ENCODE peak calls at places on chromosomes 3 and 15, in four cellular contexts. U is breast epithelium, L is right cardiac atrium, K is esophagus squamous epithelium. O is an unnamed sample.

GRCh38 chr3:21750831-21751391 is at the start of gene ZNF385D:
- DNase-seq in U (peak; percentile 39), L (peak; percentile 82), K (no peak), O (peak; percentile 17)

GRCh38 chr3:38966956-38967795 is 84.6 kb downstream of the SCN11A start:
- DNase-seq in U (no peak), L (no peak), K (no peak), O (no peak)

GRCh38 chr15:87669846-87670245 is 586.7 kb downstream of the NTRK3 start:
- DNase-seq in U (no peak), L (no peak), K (no peak), O (no peak)

GRCh38 chr3:49966233-49966942 is 26.4 kb downstream of the RBM6 start:
- DNase-seq in U (no peak), L (no peak), K (no peak), O (peak; percentile 25)

GRCh38 chr3:180306691-180307090 is 270.0 kb upstream of the PEX5L start:
- DNase-seq in U (no peak), L (no peak), K (no peak), O (no peak)

GRCh38 chr15:72936691-72937679 is 115.3 kb upstream of the NEO1 start:
- DNase-seq in U (no peak), L (no peak), K (no peak), O (no peak)

GRCh38 chr15:74829500-74829899 is 3.1 kb downstream of the CPLX3 start:
- DNase-seq in U (no peak), L (no peak), K (no peak), O (no peak)

GRCh38 chr3:182178488-182179200 is 466.9 kb downstream of the SOX2 start:
- DNase-seq in U (no peak), L (no peak), K (no peak), O (no peak)

GRCh38 chr15:70763120-70763949 is at the start of gene UACA:
- DNase-seq in U (peak; percentile 97), L (peak; percentile 98), K (peak; percentile 46), O (peak; percentile 97)

GRCh38 chr15:57183041-57183440 is 193.3 kb upstream of the CGNL1 start:
- DNase-seq in U (no peak), L (no peak), K (no peak), O (no peak)

GRCh38 chr3:130354430-130354829 is 9.0 kb downstream of the COL6A5 start:
- DNase-seq in U (no peak), L (no peak), K (no peak), O (no peak)

GRCh38 chr15:88695595-88696186 is 56.9 kb downstream of the ISG20 start:
- DNase-seq in U (no peak), L (no peak), K (no peak), O (no peak)
- H3K27me3 ChIP-seq in U (no peaks in the 10 kb centered on the region), L (no peaks in the 10 kb centered on the region), K (no peaks in the 10 kb centered on the region), O (no peaks in the 10 kb centered on the region)

GRCh38 chr15:98551936-98552562 is 96.3 kb upstream of the IGF1R start:
- DNase-seq in U (no peak), L (no peak), K (no peak), O (no peak)
- H3K27me3 ChIP-seq in U (no peaks in the 10 kb centered on the region), L (no peaks in the 10 kb centered on the region), K (no peaks in the 10 kb centered on the region), O (no peaks in the 10 kb centered on the region)

GRCh38 chr15:89366656-89367393 is 32.2 kb upstream of the POLG start:
- DNase-seq in U (no peak), L (no peak), K (no peak), O (no peak)
- H3K27me3 ChIP-seq in U (peaks cover 32% of the 10 kb centered on the region), L (no peaks in the 10 kb centered on the region), K (peaks cover 41% of the 10 kb centered on the region), O (peaks cover 100% of the 10 kb centered on the region)

GRCh38 chr15:84979651-84980050 is 2.0 kb upstream of the PDE8A start:
- DNase-seq in U (no peak), L (peak; percentile 67), K (no peak), O (peak; percentile 82)
- H3K27me3 ChIP-seq in U (no peaks in the 10 kb centered on the region), L (no peaks in the 10 kb centered on the region), K (no peaks in the 10 kb centered on the region), O (no peaks in the 10 kb centered on the region)

GRCh38 chr3:13570391-13571194 is 21.7 kb downstream of the FBLN2 start:
- DNase-seq in U (no peak), L (peak; percentile 55), K (no peak), O (no peak)

GRCh38 chr3:13571831-13572750 is 23.2 kb downstream of the FBLN2 start:
- DNase-seq in U (no peak), L (no peak), K (no peak), O (no peak)

GRCh38 chr3:13572926-13573623 is 24.1 kb downstream of the FBLN2 start:
- DNase-seq in U (no peak), L (peak; percentile 20), K (no peak), O (no peak)

GRCh38 chr3:13569641-13570390 is 20.9 kb downstream of the FBLN2 start:
- DNase-seq in U (no peak), L (peak; percentile 47), K (no peak), O (no peak)

DNA sequence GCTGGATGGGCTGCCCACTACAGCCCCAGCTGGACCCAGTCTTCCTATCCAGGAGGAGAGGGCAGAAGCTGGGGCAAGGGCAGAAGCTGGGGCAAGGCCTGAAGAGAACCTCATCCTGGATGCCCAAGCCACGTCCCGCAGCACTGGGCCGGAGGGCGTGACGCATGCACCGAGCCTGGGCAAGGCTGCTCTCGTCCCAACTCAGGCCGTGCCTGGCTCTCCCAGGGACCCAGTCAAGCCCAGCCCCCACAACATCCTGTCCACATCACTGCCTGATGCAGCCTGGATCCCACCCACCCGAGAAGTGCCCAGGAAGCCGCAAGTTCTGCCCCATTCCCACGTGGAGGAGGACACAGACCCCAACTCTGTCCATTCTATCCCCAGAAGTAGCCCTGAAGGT is 22.3 kb downstream of the FBLN2 start:
- DNase-seq in U (no peak), L (peak; percentile 66), K (no peak), O (no peak)
- H3K27me3 ChIP-seq in U (no peaks in the 10 kb centered on the region), L (no peaks in the 10 kb centered on the region), K (no peaks in the 10 kb centered on the region), O (no peaks in the 10 kb centered on the region)

O was measured in adrenal gland.